ENCODE peak calls at places on chromosomes 7 and 10, in five cellular contexts. U is K562, O is GM12878, C is H1, D is HepG2. E is an unnamed sample.

GRCh38 chr7:129222064-129222463 is 2.8 kb upstream of the AHCYL2 start:
- DNase-seq in O (no peak), U (no peak), C (no peak), D (no peak), E (no peak)

GRCh38 chr10:21171936-21172773 is 275.0 kb upstream of the NEBL start:
- DNase-seq in D (no peak), O (no peak), C (no peak), U (no peak), E (no peak)

GRCh38 chr10:48604408-48605263 is at the start of gene ARHGAP22:
- DNase-seq in O (no peak), C (no peak), D (no peak), U (peak), E (peak)

GRCh38 chr7:139886206-139886605 is 57.1 kb downstream of the TBXAS1 start:
- DNase-seq in O (no peak), C (no peak), U (no peak), D (no peak), E (no peak)

GRCh38 chr10:17229016-17229716 is 1.1 kb downstream of the VIM start:
- DNase-seq in U (peak), O (no peak), C (no peak), D (no peak), E (peak)

GRCh38 chr10:50242777-50243176 is 8.5 kb downstream of the ASAH2 start:
- DNase-seq in U (no peak), D (no peak), O (no peak), C (no peak), E (no peak)

GRCh38 chr7:33903770-33904679 is 1.3 kb upstream of the BMPER start:
- DNase-seq in O (no peak), C (no peak), U (no peak), D (peak), E (peak)

GRCh38 chr10:125155669-125156068 is 4.7 kb downstream of the CTBP2 start:
- DNase-seq in D (no peak), U (no peak), O (no peak), C (no peak), E (no peak)

GRCh38 chr7:106840342-106840741 is 24.7 kb upstream of the PIK3CG start:
- DNase-seq in U (no peak), O (no peak), D (no peak), C (peak), E (peak)

GRCh38 chr10:29022513-29022912 is 266.4 kb upstream of the LYZL1 start:
- DNase-seq in D (peak), U (no peak), O (no peak), C (no peak), E (no peak)

GRCh38 chr10:88521806-88522205 is 61.3 kb downstream of the RNLS start:
- DNase-seq in D (no peak), U (no peak), O (no peak), C (no peak), E (no peak)

GRCh38 chr10:124240721-124241350 is 147.4 kb upstream of the CHST15 start:
- DNase-seq in C (no peak), D (no peak), U (no peak), O (no peak), E (peak)

GRCh38 chr10:73205121-73205520 is 37.2 kb downstream of the FAM149B1 start:
- DNase-seq in C (no peak), U (no peak), D (no peak), O (no peak), E (no peak)

GRCh38 chr7:44158060-44158872 is 17.1 kb upstream of the MYL7 start:
- DNase-seq in C (no peak), O (no peak), D (no peak), U (no peak), E (no peak)

GRCh38 chr10:94366382-94366781 is 3.6 kb upstream of the NOC3L start:
- DNase-seq in U (no peak), C (no peak), O (no peak), D (no peak), E (no peak)

GRCh38 chr10:118950190-118950658 is 79.3 kb upstream of the NANOS1 start:
- DNase-seq in U (no peak), D (no peak), O (no peak), C (no peak), E (no peak)

GRCh38 chr7:49852619-49853462 is 79.4 kb downstream of the VWC2 start:
- DNase-seq in U (peak), C (peak), D (peak), O (no peak), E (peak)

GRCh38 chr7:24978837-24979469 is 1.0 kb downstream of the OSBPL3 start:
- DNase-seq in C (no peak), D (no peak), O (no peak), U (no peak), E (no peak)

GRCh38 chr7:85167636-85168035 is 19.2 kb downstream of the SEMA3D start:
- DNase-seq in O (no peak), C (no peak), U (no peak), D (no peak), E (no peak)

GRCh38 chr7:2529161-2530075 is 9.8 kb downstream of the LFNG start:
- DNase-seq in O (no peak), U (no peak), C (no peak), D (no peak), E (no peak)

GRCh38 chr7:125661006-125661405 is 731.4 kb upstream of the POT1 start:
- DNase-seq in D (no peak), O (no peak), U (no peak), C (no peak), E (no peak)

GRCh38 chr10:22590115-22590514 is 124.3 kb downstream of the PIP4K2A start:
- DNase-seq in C (no peak), U (no peak), O (no peak), D (no peak), E (no peak)

GRCh38 chr10:77531441-77532001 is 106.1 kb downstream of the KCNMA1 start:
- DNase-seq in C (no peak), U (peak), D (no peak), O (no peak), E (no peak)

DNA sequence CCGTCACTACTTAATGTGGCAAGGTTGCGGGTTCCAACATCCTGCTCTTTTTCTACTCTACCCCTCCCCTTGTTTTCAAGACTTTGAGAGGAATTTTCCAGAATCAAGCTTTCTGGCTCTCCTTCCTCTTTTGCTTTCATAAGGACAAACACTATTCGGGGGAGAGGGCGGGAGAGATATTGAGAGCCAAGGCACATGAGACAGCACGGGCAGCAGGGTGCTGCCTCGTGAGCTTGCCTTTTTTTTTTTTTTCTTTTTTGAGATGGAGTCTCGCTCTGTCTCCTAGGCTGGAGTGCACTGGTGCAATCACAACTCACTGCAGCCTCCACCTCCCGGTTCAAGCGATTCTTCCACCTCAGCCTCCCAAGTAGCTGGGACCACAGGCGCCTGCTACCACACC is 6.8 kb upstream of the PFKFB3 start:
- DNase-seq in D (no peak), U (no peak), O (no peak), C (no peak), E (no peak)
- TF ChIP-seq USF2 in D (no peak), U (no peak), O (no peak), C (no peak), E (no peak)

GRCh38 chr10:121115154-121115553 is 264.0 kb downstream of the WDR11 start:
- DNase-seq in O (no peak), C (no peak), U (no peak), D (no peak), E (no peak)

GRCh38 chr10:121113385-121113696 is 262.2 kb downstream of the WDR11 start:
- DNase-seq in U (no peak), D (no peak), C (peak), O (no peak), E (no peak)

GRCh38 chr10:121110369-121110768 is 259.2 kb downstream of the WDR11 start:
- DNase-seq in U (no peak), D (no peak), C (no peak), O (no peak), E (no peak)

GRCh38 chr10:121113906-121114305 is 262.7 kb downstream of the WDR11 start:
- DNase-seq in C (no peak), U (no peak), O (no peak), D (no peak), E (no peak)

GRCh38 chr10:121112618-121113384 is 261.6 kb downstream of the WDR11 start:
- DNase-seq in O (no peak), D (no peak), C (no peak), U (no peak), E (peak)
- TF ChIP-seq SP1 in O (no peak), D (no peak), C (no peak), U (no peak), E (no peak)

GRCh38 chr7:157278167-157278790 is 58.5 kb upstream of the DNAJB6 start:
- DNase-seq in U (no peak), O (no peak), C (no peak), D (no peak), E (no peak)

GRCh38 chr7:157276731-157277562 is 59.9 kb upstream of the DNAJB6 start:
- DNase-seq in O (no peak), D (no peak), U (no peak), C (no peak), E (no peak)

GRCh38 chr7:157279679-157279972 is 57.2 kb upstream of the DNAJB6 start:
- DNase-seq in O (no peak), U (no peak), C (no peak), D (no peak), E (no peak)

GRCh38 chr7:157279973-157280841 is 56.6 kb upstream of the DNAJB6 start:
- DNase-seq in O (no peak), C (no peak), D (no peak), U (no peak), E (no peak)

GRCh38 chr7:157278791-157279678 is 57.8 kb upstream of the DNAJB6 start:
- DNase-seq in U (peak), O (no peak), D (no peak), C (no peak), E (peak)
- TF ChIP-seq USF2 in U (no peak), O (no peak), D (no peak), C (no peak), E (no peak)

DNA sequence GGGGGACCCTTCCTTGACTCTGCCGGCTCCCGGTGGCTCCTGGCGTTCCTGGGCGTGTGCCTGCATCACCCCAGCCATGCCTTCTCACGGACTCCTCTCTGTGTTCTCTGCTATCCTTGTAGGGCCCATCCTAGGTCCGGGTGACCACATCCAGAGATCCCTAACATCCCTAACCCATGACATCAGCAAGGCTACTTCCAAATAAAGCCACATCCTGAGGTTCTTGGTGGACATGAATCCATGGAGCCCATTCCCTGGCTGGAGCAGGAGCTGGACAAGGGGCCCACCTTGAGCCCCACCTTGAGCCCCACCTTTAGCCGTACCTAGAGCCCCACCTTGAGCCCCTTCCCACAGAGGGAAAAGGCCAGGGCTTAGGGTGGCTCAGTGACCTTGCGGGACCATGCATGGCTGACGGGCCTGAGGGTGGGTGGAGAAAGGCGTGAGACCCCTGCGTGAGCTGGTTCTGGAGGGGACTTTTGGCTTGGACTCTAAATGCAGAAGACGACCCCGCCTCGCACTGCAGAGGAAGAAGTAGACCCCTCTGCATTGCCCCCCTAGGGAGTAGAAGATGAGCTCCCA is 58.5 kb upstream of the INPP5A start:
- DNase-seq in O (no peak), C (no peak), U (no peak), D (no peak), E (peak)
- TF ChIP-seq SP1 in O (no peak), C (no peak), U (no peak), D (no peak), E (no peak)

GRCh38 chr7:66047426-66047825 is 28.2 kb upstream of the ASL start:
- DNase-seq in C (no peak), O (no peak), D (no peak), U (no peak), E (no peak)

GRCh38 chr7:66039094-66039493 is 36.5 kb upstream of the ASL start:
- DNase-seq in D (no peak), O (peak), C (no peak), U (no peak), E (no peak)

DNA sequence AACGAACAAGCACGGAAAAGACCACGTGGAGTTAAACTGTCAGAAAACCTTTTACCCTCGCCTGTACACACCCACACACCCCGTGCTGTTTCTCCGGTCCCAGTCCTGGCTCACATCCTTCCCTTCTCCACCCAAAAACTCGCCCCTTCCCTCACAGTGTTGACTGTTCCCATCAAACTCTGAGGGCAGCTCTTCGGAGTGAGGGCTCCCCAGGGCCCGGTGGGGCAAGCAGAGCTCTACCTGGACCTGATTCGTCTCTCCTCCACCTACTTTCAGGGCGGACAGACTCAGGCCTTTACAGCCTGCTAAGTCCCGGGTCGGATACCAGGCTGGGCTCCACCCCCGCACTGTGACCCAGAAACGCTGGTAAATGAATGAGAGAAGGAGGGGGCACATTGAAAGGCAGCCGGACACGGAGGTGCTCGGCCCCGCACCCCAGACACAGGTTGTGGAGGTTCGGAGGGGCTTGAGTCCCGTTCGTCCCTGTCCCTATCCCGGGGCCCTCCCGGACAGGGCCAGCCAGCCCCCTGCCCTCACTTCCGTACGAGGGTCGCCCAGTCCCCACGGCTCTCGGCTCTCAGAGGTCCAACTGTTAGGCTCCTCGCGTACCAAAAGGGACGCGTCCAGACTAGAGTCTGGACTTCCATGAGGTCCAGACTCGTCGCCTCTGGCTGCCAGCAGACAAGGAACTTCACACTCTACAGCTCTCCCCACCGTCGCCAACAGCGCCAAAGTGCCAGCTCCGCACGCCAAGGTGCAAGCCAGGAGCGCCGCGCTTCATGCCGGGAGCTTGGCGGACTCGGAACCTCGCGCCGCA is 31.7 kb upstream of the ASL start:
- DNase-seq in O (no peak), U (no peak), C (no peak), D (no peak), E (peak)
- TF ChIP-seq USF2 in O (no peak), U (no peak), C (no peak), D (no peak), E (no peak)

GRCh38 chr10:101624526-101625102 is 36.5 kb downstream of the DPCD start:
- DNase-seq in U (no peak), C (no peak), O (no peak), D (no peak), E (no peak)
- TF ChIP-seq SP1 in U (no peak), C (no peak), O (no peak), D (no peak), E (no peak)